ENCODE peak calls at places on chromosome 20, in five cellular contexts. One of them, this sample, is unnamed.

GRCh38 chr20:49276201-49276894 is 1.5 kb downstream of the ZNFX1 start:
- DNase-seq in choroid plexus epithelial cell: peak
- DNase-seq in uterus: no peak
- DNase-seq in epithelial cell of esophagus: peak
- DNase-seq in endothelial cell of umbilical vein: peak
- DNase-seq in this sample: peak

GRCh38 chr20:50663095-50663821 is 28.1 kb downstream of the RIPOR3 start:
- DNase-seq in choroid plexus epithelial cell: no peak
- DNase-seq in uterus: no peak
- DNase-seq in endothelial cell of umbilical vein: no peak
- DNase-seq in epithelial cell of esophagus: peak
- DNase-seq in this sample: no peak

GRCh38 chr20:7113577-7114466 is 346.3 kb downstream of the BMP2 start:
- DNase-seq in epithelial cell of esophagus: peak
- DNase-seq in endothelial cell of umbilical vein: peak
- DNase-seq in uterus: no peak
- DNase-seq in choroid plexus epithelial cell: peak
- DNase-seq in this sample: peak

GRCh38 chr20:362271-363254 is 15.7 kb downstream of the NRSN2 start:
- DNase-seq in endothelial cell of umbilical vein: peak
- DNase-seq in epithelial cell of esophagus: peak
- DNase-seq in uterus: peak
- DNase-seq in choroid plexus epithelial cell: peak
- DNase-seq in this sample: peak

GRCh38 chr20:4962257-4962855 is 39.0 kb downstream of the SLC23A2 start:
- DNase-seq in endothelial cell of umbilical vein: no peak
- DNase-seq in epithelial cell of esophagus: no peak
- DNase-seq in uterus: no peak
- DNase-seq in choroid plexus epithelial cell: no peak
- DNase-seq in this sample: no peak

GRCh38 chr20:11502668-11503067 is 415.0 kb upstream of the BTBD3 start:
- DNase-seq in choroid plexus epithelial cell: no peak
- DNase-seq in endothelial cell of umbilical vein: no peak
- DNase-seq in epithelial cell of esophagus: no peak
- DNase-seq in uterus: no peak
- DNase-seq in this sample: no peak

GRCh38 chr20:31840906-31841816 is 4.2 kb downstream of the FOXS1 start:
- DNase-seq in endothelial cell of umbilical vein: no peak
- DNase-seq in epithelial cell of esophagus: no peak
- DNase-seq in choroid plexus epithelial cell: no peak
- DNase-seq in uterus: no peak
- DNase-seq in this sample: no peak

GRCh38 chr20:4170621-4171537 is 155.5 kb upstream of the RNF24 start:
- DNase-seq in endothelial cell of umbilical vein: peak
- DNase-seq in choroid plexus epithelial cell: peak
- DNase-seq in epithelial cell of esophagus: no peak
- DNase-seq in uterus: no peak
- DNase-seq in this sample: no peak

GRCh38 chr20:9884666-9885065 is 45.8 kb upstream of the PAK5 start:
- DNase-seq in epithelial cell of esophagus: no peak
- DNase-seq in endothelial cell of umbilical vein: no peak
- DNase-seq in choroid plexus epithelial cell: no peak
- DNase-seq in uterus: no peak
- DNase-seq in this sample: no peak

GRCh38 chr20:24134284-24134683 is 145.7 kb upstream of the GGTLC1 start:
- DNase-seq in epithelial cell of esophagus: peak
- DNase-seq in choroid plexus epithelial cell: peak
- DNase-seq in uterus: no peak
- DNase-seq in endothelial cell of umbilical vein: no peak
- DNase-seq in this sample: no peak

GRCh38 chr20:19380211-19380610 is 167.8 kb downstream of the SLC24A3 start:
- DNase-seq in uterus: no peak
- DNase-seq in choroid plexus epithelial cell: peak
- DNase-seq in epithelial cell of esophagus: no peak
- DNase-seq in endothelial cell of umbilical vein: no peak
- DNase-seq in this sample: no peak

GRCh38 chr20:53934421-53935352 is 135.7 kb downstream of the BCAS1 start:
- DNase-seq in choroid plexus epithelial cell: peak
- DNase-seq in uterus: no peak
- DNase-seq in endothelial cell of umbilical vein: peak
- DNase-seq in epithelial cell of esophagus: peak
- DNase-seq in this sample: peak

GRCh38 chr20:64033981-64034493 is 1.9 kb upstream of the C20orf204 start:
- DNase-seq in epithelial cell of esophagus: no peak
- DNase-seq in endothelial cell of umbilical vein: no peak
- DNase-seq in uterus: no peak
- DNase-seq in choroid plexus epithelial cell: no peak
- DNase-seq in this sample: peak

GRCh38 chr20:44079291-44079690 is 107.7 kb downstream of the JPH2 start:
- DNase-seq in uterus: no peak
- DNase-seq in endothelial cell of umbilical vein: no peak
- DNase-seq in epithelial cell of esophagus: no peak
- DNase-seq in choroid plexus epithelial cell: peak
- DNase-seq in this sample: no peak

GRCh38 chr20:8043687-8044278 is 24.2 kb upstream of the TMX4 start:
- DNase-seq in epithelial cell of esophagus: peak
- DNase-seq in uterus: no peak
- DNase-seq in endothelial cell of umbilical vein: peak
- DNase-seq in choroid plexus epithelial cell: peak
- DNase-seq in this sample: peak

GRCh38 chr20:38581830-38582358 is 897 bp downstream of the ADIG start:
- DNase-seq in epithelial cell of esophagus: no peak
- DNase-seq in endothelial cell of umbilical vein: no peak
- DNase-seq in choroid plexus epithelial cell: no peak
- DNase-seq in uterus: no peak
- DNase-seq in this sample: no peak

GRCh38 chr20:61061981-61062380 is 190.1 kb upstream of the CDH4 start:
- DNase-seq in uterus: no peak
- DNase-seq in endothelial cell of umbilical vein: no peak
- DNase-seq in choroid plexus epithelial cell: no peak
- DNase-seq in epithelial cell of esophagus: no peak
- DNase-seq in this sample: no peak

GRCh38 chr20:36050436-36051317 is 82.3 kb downstream of the CNBD2 start:
- DNase-seq in endothelial cell of umbilical vein: peak
- DNase-seq in choroid plexus epithelial cell: peak
- DNase-seq in uterus: peak
- DNase-seq in epithelial cell of esophagus: peak
- DNase-seq in this sample: peak

GRCh38 chr20:62805711-62806382 is 1.2 kb downstream of the OGFR start:
- DNase-seq in uterus: no peak
- DNase-seq in choroid plexus epithelial cell: no peak
- DNase-seq in epithelial cell of esophagus: no peak
- DNase-seq in endothelial cell of umbilical vein: no peak
- DNase-seq in this sample: peak

GRCh38 chr20:19271879-19272651 is 59.6 kb downstream of the SLC24A3 start:
- DNase-seq in uterus: no peak
- DNase-seq in endothelial cell of umbilical vein: no peak
- DNase-seq in epithelial cell of esophagus: no peak
- DNase-seq in choroid plexus epithelial cell: no peak
- DNase-seq in this sample: no peak

GRCh38 chr20:44475372-44475693 is 341 bp upstream of the TTPAL start:
- DNase-seq in endothelial cell of umbilical vein: no peak
- DNase-seq in uterus: no peak
- DNase-seq in epithelial cell of esophagus: no peak
- DNase-seq in choroid plexus epithelial cell: no peak
- DNase-seq in this sample: no peak

GRCh38 chr20:50595988-50596693 is 86.0 kb downstream of the PTPN1 start:
- DNase-seq in epithelial cell of esophagus: peak
- DNase-seq in uterus: no peak
- DNase-seq in endothelial cell of umbilical vein: no peak
- DNase-seq in choroid plexus epithelial cell: peak
- DNase-seq in this sample: no peak

GRCh38 chr20:53547664-53548239 is 45.9 kb downstream of the ZNF217 start:
- DNase-seq in choroid plexus epithelial cell: peak
- DNase-seq in endothelial cell of umbilical vein: peak
- DNase-seq in epithelial cell of esophagus: peak
- DNase-seq in uterus: peak
- DNase-seq in this sample: peak

GRCh38 chr20:62231292-62231691 is 7.0 kb upstream of the OSBPL2 start:
- DNase-seq in uterus: no peak
- DNase-seq in epithelial cell of esophagus: no peak
- DNase-seq in choroid plexus epithelial cell: no peak
- DNase-seq in endothelial cell of umbilical vein: no peak
- DNase-seq in this sample: no peak

GRCh38 chr20:50339196-50339901 is 148.7 kb downstream of the CEBPB start:
- DNase-seq in epithelial cell of esophagus: peak
- DNase-seq in choroid plexus epithelial cell: peak
- DNase-seq in uterus: peak
- DNase-seq in endothelial cell of umbilical vein: no peak
- DNase-seq in this sample: peak

GRCh38 chr20:1364106-1364505 is 28.7 kb downstream of the FKBP1A start:
- DNase-seq in endothelial cell of umbilical vein: no peak
- DNase-seq in uterus: no peak
- DNase-seq in epithelial cell of esophagus: no peak
- DNase-seq in choroid plexus epithelial cell: no peak
- DNase-seq in this sample: no peak

GRCh38 chr20:10649817-10650200 is 24.0 kb downstream of the JAG1 start:
- DNase-seq in choroid plexus epithelial cell: no peak
- DNase-seq in uterus: no peak
- DNase-seq in epithelial cell of esophagus: no peak
- DNase-seq in endothelial cell of umbilical vein: no peak
- DNase-seq in this sample: no peak

GRCh38 chr20:1897965-1898464 is 2.8 kb downstream of the SIRPA start:
- DNase-seq in epithelial cell of esophagus: peak
- DNase-seq in endothelial cell of umbilical vein: no peak
- DNase-seq in uterus: no peak
- DNase-seq in choroid plexus epithelial cell: no peak
- DNase-seq in this sample: no peak

GRCh38 chr20:41308726-41309413 is 8.7 kb downstream of the ZHX3 start:
- DNase-seq in endothelial cell of umbilical vein: no peak
- DNase-seq in epithelial cell of esophagus: no peak
- DNase-seq in choroid plexus epithelial cell: peak
- DNase-seq in uterus: no peak
- DNase-seq in this sample: no peak

GRCh38 chr20:49483706-49484101 is 1.2 kb upstream of the KCNB1 start:
- DNase-seq in choroid plexus epithelial cell: no peak
- DNase-seq in epithelial cell of esophagus: no peak
- DNase-seq in endothelial cell of umbilical vein: no peak
- DNase-seq in uterus: no peak
- DNase-seq in this sample: no peak

GRCh38 chr20:55269913-55270312 is 735.4 kb downstream of the CBLN4 start:
- DNase-seq in uterus: no peak
- DNase-seq in choroid plexus epithelial cell: no peak
- DNase-seq in epithelial cell of esophagus: peak
- DNase-seq in endothelial cell of umbilical vein: no peak
- DNase-seq in this sample: no peak
- TF ChIP-seq CTCF in uterus: no peak
- TF ChIP-seq CTCF in choroid plexus epithelial cell: no peak
- TF ChIP-seq CTCF in epithelial cell of esophagus: no peak
- TF ChIP-seq CTCF in endothelial cell of umbilical vein: no peak
- TF ChIP-seq CTCF in this sample: no peak

GRCh38 chr20:33394718-33395117 is 6.6 kb downstream of the CDK5RAP1 start:
- DNase-seq in epithelial cell of esophagus: no peak
- DNase-seq in uterus: no peak
- DNase-seq in endothelial cell of umbilical vein: peak
- DNase-seq in choroid plexus epithelial cell: peak
- DNase-seq in this sample: peak

GRCh38 chr20:33404281-33404680 is 3.0 kb upstream of the CDK5RAP1 start:
- DNase-seq in endothelial cell of umbilical vein: no peak
- DNase-seq in choroid plexus epithelial cell: no peak
- DNase-seq in epithelial cell of esophagus: peak
- DNase-seq in uterus: no peak
- DNase-seq in this sample: no peak

GRCh38 chr20:33401042-33401921 is at the start of gene CDK5RAP1:
- DNase-seq in uterus: peak
- DNase-seq in choroid plexus epithelial cell: peak
- DNase-seq in epithelial cell of esophagus: peak
- DNase-seq in endothelial cell of umbilical vein: peak
- DNase-seq in this sample: peak

GRCh38 chr20:33401922-33402369 is 627 bp upstream of the CDK5RAP1 start:
- DNase-seq in endothelial cell of umbilical vein: no peak
- DNase-seq in epithelial cell of esophagus: peak
- DNase-seq in choroid plexus epithelial cell: peak
- DNase-seq in uterus: no peak
- DNase-seq in this sample: peak

GRCh38 chr20:33399924-33400323 is 1.4 kb downstream of the CDK5RAP1 start:
- DNase-seq in choroid plexus epithelial cell: peak
- DNase-seq in endothelial cell of umbilical vein: no peak
- DNase-seq in epithelial cell of esophagus: no peak
- DNase-seq in uterus: no peak
- DNase-seq in this sample: no peak
- H3K4me3 ChIP-seq in choroid plexus epithelial cell: no peak
- H3K4me3 ChIP-seq in endothelial cell of umbilical vein: no peak
- H3K4me3 ChIP-seq in epithelial cell of esophagus: peak
- H3K4me3 ChIP-seq in uterus: no peak
- H3K4me3 ChIP-seq in this sample: peak

GRCh38 chr20:37201827-37202162 is 22.4 kb upstream of the MROH8 start:
- DNase-seq in uterus: no peak
- DNase-seq in endothelial cell of umbilical vein: no peak
- DNase-seq in choroid plexus epithelial cell: no peak
- DNase-seq in epithelial cell of esophagus: no peak
- DNase-seq in this sample: no peak

GRCh38 chr20:37200376-37200775 is 21.0 kb upstream of the MROH8 start:
- DNase-seq in choroid plexus epithelial cell: no peak
- DNase-seq in endothelial cell of umbilical vein: no peak
- DNase-seq in epithelial cell of esophagus: no peak
- DNase-seq in uterus: no peak
- DNase-seq in this sample: no peak

GRCh38 chr20:37204056-37204455 is 24.7 kb upstream of the MROH8 start:
- DNase-seq in uterus: no peak
- DNase-seq in endothelial cell of umbilical vein: no peak
- DNase-seq in epithelial cell of esophagus: no peak
- DNase-seq in choroid plexus epithelial cell: no peak
- DNase-seq in this sample: no peak

GRCh38 chr20:37200926-37201826 is 21.8 kb upstream of the MROH8 start:
- DNase-seq in choroid plexus epithelial cell: peak
- DNase-seq in epithelial cell of esophagus: no peak
- DNase-seq in uterus: no peak
- DNase-seq in endothelial cell of umbilical vein: no peak
- DNase-seq in this sample: no peak

DNA sequence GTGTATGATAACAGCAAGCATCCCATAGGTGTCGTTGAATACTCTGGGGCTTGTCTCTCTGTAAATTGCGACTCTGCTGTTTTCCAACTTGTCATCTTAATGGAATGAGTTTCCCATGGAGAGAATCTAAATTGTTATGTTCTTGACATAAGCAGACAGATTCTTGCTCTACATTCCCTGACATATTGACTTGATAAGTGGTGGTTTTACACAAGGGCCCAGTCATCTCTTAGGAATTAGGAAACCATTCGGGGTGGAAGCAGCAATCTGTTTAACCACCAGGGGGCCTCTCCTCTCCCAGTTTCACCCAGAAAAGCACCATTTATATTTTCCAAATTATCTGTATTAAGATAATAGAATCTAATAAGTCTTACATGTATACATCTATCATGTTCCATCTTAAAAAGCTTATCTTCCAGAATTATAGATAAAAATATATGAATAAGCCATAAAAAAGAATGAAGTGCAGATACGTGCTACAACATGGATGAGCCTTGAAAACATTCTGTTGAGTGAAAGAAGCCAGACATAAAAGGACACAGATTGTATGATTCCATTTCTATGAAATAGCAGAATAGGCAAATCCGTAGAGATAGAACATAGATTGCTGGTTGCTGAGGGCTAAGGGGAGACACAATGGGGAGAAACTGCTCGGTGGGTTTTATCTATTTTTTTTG is 23.1 kb upstream of the MROH8 start:
- DNase-seq in choroid plexus epithelial cell: peak
- DNase-seq in endothelial cell of umbilical vein: peak
- DNase-seq in uterus: peak
- DNase-seq in epithelial cell of esophagus: peak
- DNase-seq in this sample: peak
- TF ChIP-seq CTCF in choroid plexus epithelial cell: peak
- TF ChIP-seq CTCF in endothelial cell of umbilical vein: peak
- TF ChIP-seq CTCF in uterus: peak
- TF ChIP-seq CTCF in epithelial cell of esophagus: peak
- TF ChIP-seq CTCF in this sample: peak

GRCh38 chr20:45909817-45910669 is 1.9 kb downstream of the PLTP start:
- DNase-seq in epithelial cell of esophagus: no peak
- DNase-seq in uterus: peak
- DNase-seq in endothelial cell of umbilical vein: no peak
- DNase-seq in choroid plexus epithelial cell: no peak
- DNase-seq in this sample: no peak
- H3K4me3 ChIP-seq in epithelial cell of esophagus: peak
- H3K4me3 ChIP-seq in uterus: peak
- H3K4me3 ChIP-seq in endothelial cell of umbilical vein: no peak
- H3K4me3 ChIP-seq in choroid plexus epithelial cell: peak
- H3K4me3 ChIP-seq in this sample: peak

This sample was measured in foreskin fibroblast.